ENCODE peak calls at places on chromosome 21, in nine cellular contexts. P is stimulated activated CD8-positive, alpha-beta memory T cell treated with anti-CD3 and anti-CD28 coated beads, Interleukin-7, amount 100 ng/mL, for 1 hour; Z is dorsolateral prefrontal cortex; E is NCI-H187; F is Daoy; G is H7; J is stimulated activated CD4-positive, alpha-beta T cell treated with anti-CD3 and anti-CD28 coated beads, Interleukin-1b, Interleukin-23, amount 100 ng/mL, for 24 hours; L is type B pancreatic cell; X is activated naive CD8-positive, alpha-beta T cell treated with anti-CD3 and anti-CD28 coated beads, Interleukin-2, amount 50 U/mL, for 24 hours. H is an unnamed sample.

GRCh38 chr21:31554511-31555022 is 104.9 kb upstream of the SOD1 start:
- DNase-seq in P (no peak), Z (no peak), E (no peak), F (peak; percentile 87), G (peak; percentile 67), J (peak; percentile 14), L (no peak), X (peak; percentile 22), H (no peak)

GRCh38 chr21:45698493-45698947 is 55.0 kb downstream of the PCBP3 start:
- DNase-seq in P (no peak), Z (no peak), E (no peak), F (peak; percentile 92), G (no peak), J (peak; percentile 4), L (no peak), X (no peak), H (no peak)

GRCh38 chr21:45471229-45472052 is 66.5 kb downstream of the COL18A1 start:
- DNase-seq in P (no peak), Z (no peak), E (no peak), F (peak; percentile 75), G (no peak), J (no peak), L (no peak), X (no peak), H (no peak)

GRCh38 chr21:28737671-28738279 is 254.9 kb downstream of the LTN1 start:
- DNase-seq in P (no peak), Z (no peak), E (no peak), F (no peak), G (no peak), J (no peak), L (no peak), X (no peak), H (no peak)

GRCh38 chr21:37450385-37451044 is 83.9 kb downstream of the DYRK1A start:
- DNase-seq in P (no peak), Z (no peak), E (no peak), F (peak; percentile 63), G (no peak), J (no peak), L (no peak), X (no peak), H (no peak)

GRCh38 chr21:34091607-34092006 is 18.2 kb downstream of the MRPS6 start:
- DNase-seq in P (no peak), Z (no peak), E (no peak), F (no peak), G (no peak), J (no peak), L (no peak), X (no peak), H (no peak)

GRCh38 chr21:36747815-36748381 is 49.0 kb downstream of the SIM2 start:
- DNase-seq in P (no peak), Z (peak; percentile 49), E (no peak), F (peak; percentile 78), G (peak; percentile 97), J (peak; percentile 7), L (peak; percentile 88), X (peak; percentile 61), H (no peak)

GRCh38 chr21:41631564-41632461 is 123.9 kb upstream of the TMPRSS2 start:
- DNase-seq in P (no peak), Z (no peak), E (peak; percentile 47), F (peak; percentile 93), G (no peak), J (no peak), L (no peak), X (no peak), H (peak; percentile 71)

GRCh38 chr21:35475768-35476167 is 426.7 kb upstream of the RUNX1 start:
- DNase-seq in P (no peak), Z (no peak), E (no peak), F (no peak), G (no peak), J (no peak), L (no peak), X (no peak), H (peak; percentile 64)

GRCh38 chr21:14273736-14274538 is 58.0 kb downstream of the RBM11 start:
- DNase-seq in P (no peak), Z (no peak), E (no peak), F (peak; percentile 24), G (peak; percentile 51), J (no peak), L (no peak), X (no peak), H (no peak)

GRCh38 chr21:45941338-45941710 is 40.2 kb upstream of the COL6A1 start:
- DNase-seq in P (no peak), Z (no peak), E (no peak), F (no peak), G (peak; percentile 57), J (no peak), L (no peak), X (no peak), H (no peak)

GRCh38 chr21:44370027-44370735 is 16.8 kb downstream of the TRPM2 start:
- DNase-seq in P (no peak), Z (peak; percentile 9), E (no peak), F (peak; percentile 65), G (peak; percentile 95), J (no peak), L (peak; percentile 69), X (no peak), H (no peak)

GRCh38 chr21:45269861-45270260 is 17.8 kb downstream of the POFUT2 start:
- DNase-seq in P (no peak), Z (no peak), E (no peak), F (peak; percentile 0), G (no peak), J (no peak), L (peak; percentile 66), X (no peak), H (no peak)

GRCh38 chr21:44887126-44887806 is 13.8 kb upstream of the PTTG1IP start:
- DNase-seq in P (no peak), Z (no peak), E (no peak), F (no peak), G (peak; percentile 57), J (no peak), L (no peak), X (no peak), H (no peak)

GRCh38 chr21:45234127-45234526 is 53.6 kb downstream of the POFUT2 start:
- DNase-seq in P (no peak), Z (no peak), E (no peak), F (no peak), G (peak; percentile 43), J (no peak), L (no peak), X (no peak), H (no peak)

GRCh38 chr21:10640446-10640845 is 119.1 kb downstream of the TPTE start:
- DNase-seq in P (no peak), Z (no peak), E (no peak), F (no peak), G (no peak), J (no peak), L (no peak), X (no peak), H (no peak)

GRCh38 chr21:31660134-31660565 is 657 bp downstream of the SOD1 start:
- DNase-seq in P (no peak), Z (no peak), E (no peak), F (peak; percentile 63), G (peak; percentile 78), J (peak; percentile 13), L (no peak), X (no peak), H (peak; percentile 45)

GRCh38 chr21:46146856-46147255 is 8.5 kb downstream of the FTCD start:
- DNase-seq in P (no peak), Z (no peak), E (no peak), F (no peak), G (peak; percentile 59), J (no peak), L (no peak), X (no peak), H (no peak)

GRCh38 chr21:45318556-45319341 is 31.1 kb upstream of the POFUT2 start:
- DNase-seq in P (no peak), Z (no peak), E (no peak), F (no peak), G (peak; percentile 63), J (no peak), L (no peak), X (no peak), H (no peak)

GRCh38 chr21:42461185-42461520 is 34.9 kb downstream of the RSPH1 start:
- DNase-seq in P (no peak), Z (no peak), E (no peak), F (no peak), G (no peak), J (no peak), L (no peak), X (no peak), H (no peak)

GRCh38 chr21:27475363-27475955 is 508.6 kb upstream of the ADAMTS5 start:
- DNase-seq in P (no peak), Z (peak; percentile 24), E (no peak), F (peak; percentile 26), G (no peak), J (no peak), L (no peak), X (no peak), H (no peak)

GRCh38 chr21:46498335-46499050 is 39.8 kb downstream of the DIP2A start:
- DNase-seq in P (no peak), Z (no peak), E (no peak), F (peak; percentile 19), G (no peak), J (no peak), L (no peak), X (no peak), H (no peak)

GRCh38 chr21:28742527-28742926 is 250.2 kb downstream of the LTN1 start:
- DNase-seq in P (no peak), Z (no peak), E (no peak), F (no peak), G (no peak), J (no peak), L (no peak), X (no peak), H (no peak)

GRCh38 chr21:40938078-40938477 is 91.1 kb upstream of the DSCAM start:
- DNase-seq in P (no peak), Z (no peak), E (no peak), F (no peak), G (no peak), J (no peak), L (no peak), X (no peak), H (no peak)

GRCh38 chr21:45575304-45575992 is 33.2 kb upstream of the SLC19A1 start:
- DNase-seq in P (no peak), Z (no peak), E (no peak), F (no peak), G (peak; percentile 65), J (no peak), L (no peak), X (no peak), H (no peak)

GRCh38 chr21:45513741-45514310 is 28.4 kb downstream of the SLC19A1 start:
- DNase-seq in P (no peak), Z (no peak), E (no peak), F (no peak), G (no peak), J (no peak), L (no peak), X (no peak), H (no peak)

GRCh38 chr21:38766987-38767722 is 38.6 kb upstream of the ETS2 start:
- DNase-seq in P (peak; percentile 8), Z (peak; percentile 13), E (no peak), F (no peak), G (no peak), J (peak; percentile 33), L (no peak), X (peak; percentile 52), H (peak; percentile 81)

GRCh38 chr21:35113064-35113463 is 64.0 kb upstream of the RUNX1 start:
- DNase-seq in P (no peak), Z (no peak), E (no peak), F (peak; percentile 30), G (no peak), J (no peak), L (no peak), X (no peak), H (peak; percentile 13)

GRCh38 chr21:45366931-45367401 is 38.0 kb upstream of the COL18A1 start:
- DNase-seq in P (no peak), Z (no peak), E (no peak), F (peak; percentile 97), G (peak; percentile 77), J (no peak), L (no peak), X (no peak), H (no peak)

GRCh38 chr21:19245188-19245580 is 841.6 kb upstream of the TMPRSS15 start:
- DNase-seq in P (no peak), Z (no peak), E (no peak), F (no peak), G (no peak), J (no peak), L (no peak), X (no peak), H (no peak)

GRCh38 chr21:38349111-38349746 is 92.4 kb downstream of the KCNJ15 start:
- DNase-seq in P (no peak), Z (no peak), E (no peak), F (peak; percentile 83), G (no peak), J (no peak), L (no peak), X (no peak), H (no peak)